ENCODE peak calls at places on chromosomes 12 and 14, in five cellular contexts. R is colonic mucosa, Q is neural progenitor cell, B is fibroblast of lung, K is SK-N-SH. T is an unnamed sample. For H3K36me3, the result is how much of the 10 kb centered on the place peaks cover.

GRCh38 chr12:62598846-62599245 is 132.2 kb downstream of the MON2 start:
- DNase-seq in R (no peak), Q (no peak), B (no peak), K (no peak), T (no peak)

GRCh38 chr12:49041881-49042484 is 18.6 kb downstream of the KMT2D start:
- DNase-seq in R (no peak), Q (no peak), B (no peak), K (no peak), T (no peak)

GRCh38 chr14:23360496-23360895 is 4.5 kb downstream of the EFS start:
- DNase-seq in R (no peak), Q (peak), B (no peak), K (peak), T (no peak)

GRCh38 chr12:58765653-58766554 is 154.4 kb downstream of the LRIG3 start:
- DNase-seq in R (no peak), Q (no peak), B (no peak), K (no peak), T (peak)

GRCh38 chr12:92593734-92594402 is 108.9 kb upstream of the PLEKHG7 start:
- DNase-seq in R (peak), Q (no peak), B (peak), K (no peak), T (peak)

GRCh38 chr12:26100966-26101744 is 23.7 kb downstream of the BHLHE41 start:
- DNase-seq in R (peak), Q (no peak), B (no peak), K (no peak), T (no peak)

GRCh38 chr12:94148841-94149780 is 734 bp downstream of the PLXNC1 start:
- DNase-seq in R (peak), Q (peak), B (peak), K (peak), T (peak)

GRCh38 chr12:93972411-93973208 is 175.8 kb upstream of the PLXNC1 start:
- DNase-seq in R (no peak), Q (peak), B (peak), K (no peak), T (peak)

GRCh38 chr12:54988402-54989054 is 4.0 kb upstream of the TESPA1 start:
- DNase-seq in R (peak), Q (no peak), B (peak), K (no peak), T (peak)

GRCh38 chr12:64006211-64006610 is 161.7 kb downstream of the SRGAP1 start:
- DNase-seq in R (no peak), Q (no peak), B (no peak), K (no peak), T (no peak)

GRCh38 chr12:121217066-121217465 is 7.1 kb downstream of the P2RX4 start:
- DNase-seq in R (peak), Q (no peak), B (no peak), K (no peak), T (no peak)

GRCh38 chr12:98939350-98939749 is 294.3 kb downstream of the APAF1 start:
- DNase-seq in R (no peak), Q (peak), B (peak), K (peak), T (peak)

GRCh38 chr14:88667555-88668273 is 104.9 kb downstream of the ZC3H14 start:
- DNase-seq in R (peak), Q (peak), B (peak), K (peak), T (peak)

GRCh38 chr14:89881839-89882238 is 72.7 kb downstream of the EFCAB11 start:
- DNase-seq in R (no peak), Q (no peak), B (no peak), K (no peak), T (no peak)
- H3K4me3 ChIP-seq in R (no peak), Q (no peak), B (no peak), K (no peak), T (no peak)

DNA sequence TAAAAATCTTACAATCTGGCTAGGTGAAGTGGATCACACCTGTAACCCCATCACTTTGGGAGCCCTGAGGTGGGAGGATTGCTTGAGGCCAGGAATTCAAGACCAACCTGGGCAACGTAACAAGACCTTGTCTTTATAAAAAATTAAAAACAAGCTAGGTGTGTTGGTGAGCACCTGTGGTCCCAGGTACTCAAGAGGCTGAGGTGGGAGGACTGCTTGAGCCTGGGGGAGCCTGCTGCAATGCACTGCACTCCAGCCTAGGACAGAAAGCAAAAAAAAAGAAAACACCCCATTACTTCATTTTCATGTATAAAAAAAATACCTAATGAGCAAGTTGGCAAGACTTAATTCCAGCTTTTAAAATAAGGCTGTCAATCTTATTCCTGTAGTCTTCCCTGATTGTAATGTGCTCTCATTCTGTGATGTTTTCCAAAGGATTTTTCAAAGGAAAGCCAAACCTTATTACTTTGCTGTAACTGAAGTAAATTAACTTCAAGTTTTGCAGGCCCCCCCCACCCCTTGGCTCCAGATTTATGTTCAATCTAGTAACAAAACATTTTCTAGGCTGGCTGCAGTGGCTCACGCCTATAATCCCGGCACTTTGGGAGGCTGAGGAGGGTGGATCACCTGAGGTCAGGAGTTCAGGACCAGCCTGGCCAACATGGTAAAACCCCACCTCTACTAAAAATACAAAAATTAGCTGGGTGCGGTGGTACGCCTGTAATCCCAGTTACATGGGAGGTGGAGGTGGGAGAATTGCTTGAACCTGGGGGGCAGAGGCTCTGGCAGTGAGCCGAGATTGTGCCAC is 3.3 kb upstream of the ZCCHC8 start:
- DNase-seq in R (no peak), Q (no peak), B (no peak), K (no peak), T (no peak)
- H3K36me3 ChIP-seq in R (under half), Q (under half), B (under half), K (half or more), T (half or more)

GRCh38 chr14:85471156-85471555 is 58.8 kb upstream of the FLRT2 start:
- DNase-seq in R (no peak), Q (no peak), B (peak), K (no peak), T (peak)
- H3K9ac ChIP-seq in R (no peak), Q (no peak), B (no peak), K (peak), T (peak)

DNA sequence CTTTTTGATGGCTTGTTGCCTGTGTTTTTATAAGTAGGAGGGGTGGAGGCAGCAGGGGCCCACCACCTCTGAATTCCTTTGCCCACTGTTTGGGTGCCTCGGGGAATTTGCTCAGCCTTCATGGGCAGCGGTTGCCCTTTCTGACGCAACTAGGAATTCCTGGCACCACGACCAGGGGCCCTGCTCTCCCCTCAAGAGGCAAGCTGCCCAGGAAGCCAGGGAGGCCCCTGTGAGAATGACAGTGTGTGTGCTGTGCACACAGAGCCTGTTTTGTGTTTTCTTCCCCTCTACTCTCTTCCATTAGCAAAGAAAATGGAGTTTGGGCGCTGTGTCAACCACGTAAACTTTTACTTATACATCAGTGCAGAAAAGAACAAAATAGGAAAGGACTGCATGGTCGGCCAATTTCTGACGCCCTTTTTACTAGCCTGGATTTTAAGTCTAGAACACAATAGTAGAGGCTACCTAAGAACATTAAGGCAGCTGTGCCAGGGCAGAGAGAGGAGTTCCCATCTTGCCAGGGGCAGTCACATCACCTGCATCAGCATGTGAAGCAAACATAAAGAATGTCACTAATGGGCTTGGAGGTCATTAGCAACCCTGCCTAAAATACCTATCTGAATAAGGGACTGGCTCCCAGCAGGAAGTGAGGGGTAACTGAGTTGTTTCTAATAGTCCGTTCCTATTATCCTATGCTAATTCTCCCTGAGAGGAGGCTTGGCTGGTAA is 17.9 kb upstream of the PTGR2 start:
- DNase-seq in R (no peak), Q (peak), B (peak), K (no peak), T (peak)
- H3K4me3 ChIP-seq in R (no peak), Q (no peak), B (no peak), K (no peak), T (peak)

GRCh38 chr14:52798826-52799225 is 7.4 kb upstream of the GNPNAT1 start:
- DNase-seq in R (no peak), Q (no peak), B (no peak), K (no peak), T (no peak)

GRCh38 chr14:52808101-52808500 is 16.7 kb upstream of the GNPNAT1 start:
- DNase-seq in R (no peak), Q (no peak), B (no peak), K (no peak), T (no peak)

GRCh38 chr14:52797653-52798052 is 6.2 kb upstream of the GNPNAT1 start:
- DNase-seq in R (no peak), Q (no peak), B (no peak), K (no peak), T (no peak)

GRCh38 chr14:52801014-52801708 is 9.8 kb upstream of the GNPNAT1 start:
- DNase-seq in R (no peak), Q (no peak), B (peak), K (no peak), T (peak)

DNA sequence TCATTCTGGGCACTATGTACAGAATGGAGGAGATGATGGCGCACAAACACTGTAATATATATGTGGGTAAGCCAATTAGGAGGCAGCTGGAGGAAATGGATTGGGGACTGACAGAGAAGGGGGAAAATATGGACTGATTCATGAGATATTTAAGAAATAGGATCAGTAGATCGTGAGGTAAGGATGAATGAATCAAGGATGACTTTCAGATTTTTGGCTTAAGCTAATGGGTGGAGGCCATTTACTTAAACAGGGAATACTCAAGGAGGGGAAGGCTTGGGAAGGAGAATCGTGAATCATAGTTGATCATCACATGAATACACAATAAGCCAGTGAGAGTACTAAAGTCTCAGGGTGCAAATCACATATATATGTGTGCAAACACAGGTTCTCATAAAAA is 11.2 kb upstream of the GNPNAT1 start:
- DNase-seq in R (no peak), Q (no peak), B (peak), K (no peak), T (peak)
- H3K36me3 ChIP-seq in R (under half), Q (under half), B (under half), K (under half), T (under half)

DNA sequence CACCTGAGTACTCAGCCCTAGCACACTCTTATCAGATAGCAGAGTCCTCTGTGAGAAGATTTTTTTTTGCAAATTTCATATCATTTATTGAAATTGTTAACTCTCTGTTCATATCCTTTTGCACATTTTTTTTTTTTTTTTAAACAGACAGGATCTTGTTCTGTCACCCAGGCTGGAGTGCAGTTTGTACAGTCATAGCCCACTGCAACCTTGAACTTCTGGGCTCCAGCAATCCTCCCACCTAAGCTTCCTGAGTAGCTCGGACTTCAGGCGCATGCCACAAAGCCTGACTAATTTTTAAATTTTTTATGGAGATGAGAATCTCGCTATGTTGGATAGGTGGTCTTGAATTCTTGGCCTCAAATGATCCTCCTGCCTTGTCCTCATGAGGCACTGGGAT is 4.3 kb downstream of the PARP2 start:
- DNase-seq in R (no peak), Q (no peak), B (no peak), K (no peak), T (no peak)
- H3K9ac ChIP-seq in R (no peak), Q (no peak), B (no peak), K (no peak), T (no peak)

GRCh38 chr14:75602527-75602926 is 24.1 kb downstream of the FLVCR2 start:
- DNase-seq in R (no peak), Q (no peak), B (no peak), K (no peak), T (no peak)

GRCh38 chr14:75607044-75607443 is 28.6 kb downstream of the FLVCR2 start:
- DNase-seq in R (no peak), Q (no peak), B (no peak), K (no peak), T (no peak)

GRCh38 chr14:75607842-75608640 is 29.6 kb downstream of the FLVCR2 start:
- DNase-seq in R (no peak), Q (no peak), B (no peak), K (no peak), T (no peak)

GRCh38 chr14:75605916-75606315 is 27.5 kb downstream of the FLVCR2 start:
- DNase-seq in R (no peak), Q (no peak), B (no peak), K (no peak), T (no peak)

GRCh38 chr14:75604979-75605825 is 26.8 kb downstream of the FLVCR2 start:
- DNase-seq in R (no peak), Q (no peak), B (peak), K (no peak), T (peak)
- H3K4me3 ChIP-seq in R (no peak), Q (no peak), B (no peak), K (no peak), T (peak)

T was measured in adipocyte.